ENCODE peak calls at places on chromosomes 12 and 14, in nine cellular contexts. P is endodermal cell, H is tibial artery, V is cardiac fibroblast, Y is AG04449, G is fibroblast of lung, S is IMR-90, Q is kidney epithelial cell, U is heart left ventricle. J is an unnamed sample.
A peak's percentile ranks its signal among the peaks of the same experiment; 100 is the strongest.

GRCh38 chr12:64633186-64633939 is 23.1 kb downstream of the RASSF3 start:
- DNase-seq in S (no peak), Y (no peak), U (no peak), H (no peak), V (no peak), P (no peak), G (no peak), Q (no peak), J (no peak)

GRCh38 chr12:123690191-123690840 is 19.4 kb downstream of the TCTN2 start:
- DNase-seq in S (no peak), G (no peak), Y (no peak), Q (no peak), U (no peak), H (no peak), P (no peak), V (no peak), J (no peak)

GRCh38 chr12:14289596-14289995 is 75.9 kb upstream of the ATF7IP start:
- DNase-seq in H (no peak), S (no peak), V (no peak), P (no peak), G (no peak), U (no peak), Q (no peak), Y (no peak), J (no peak)

GRCh38 chr14:79734151-79734550 is 477.2 kb downstream of the DIO2 start:
- DNase-seq in G (no peak), P (no peak), S (no peak), Y (no peak), Q (no peak), V (no peak), U (no peak), H (no peak), J (no peak)

GRCh38 chr12:121388421-121388981 is 11.4 kb upstream of the RNF34 start:
- DNase-seq in U (no peak), G (peak; percentile 15), S (peak; percentile 94), Q (peak; percentile 35), H (no peak), Y (peak; percentile 42), V (peak; percentile 42), P (no peak), J (peak; percentile 55)

GRCh38 chr14:35254736-35255135 is 37.4 kb upstream of the PSMA6 start:
- DNase-seq in G (no peak), V (no peak), H (no peak), P (no peak), Y (no peak), S (no peak), Q (no peak), U (no peak), J (no peak)

GRCh38 chr14:90109858-90110257 is 48.1 kb downstream of the KCNK13 start:
- DNase-seq in P (peak; percentile 80), S (no peak), G (no peak), U (no peak), H (no peak), Y (no peak), Q (no peak), V (no peak), J (no peak)

GRCh38 chr12:24904871-24905270 is 44.0 kb downstream of the BCAT1 start:
- DNase-seq in U (no peak), S (no peak), V (no peak), Y (no peak), P (no peak), G (no peak), H (no peak), Q (no peak), J (no peak)

GRCh38 chr12:47268501-47269459 is 189.0 kb upstream of the AMIGO2 start:
- DNase-seq in P (no peak), Q (no peak), S (peak; percentile 23), G (no peak), V (no peak), H (no peak), U (no peak), Y (no peak), J (no peak)

GRCh38 chr12:59657266-59657665 is 61.4 kb downstream of the SLC16A7 start:
- DNase-seq in Q (peak; percentile 9), G (peak; percentile 8), H (no peak), U (no peak), Y (no peak), S (peak; percentile 53), P (no peak), V (peak; percentile 34), J (peak; percentile 40)

GRCh38 chr12:130299574-130299973 is 38.1 kb upstream of the PIWIL1 start:
- DNase-seq in H (no peak), Q (no peak), G (no peak), P (peak; percentile 72), Y (no peak), S (no peak), U (no peak), V (no peak), J (no peak)

GRCh38 chr12:2285462-2285861 is 232.7 kb downstream of the CACNA1C start:
- DNase-seq in Q (no peak), P (no peak), Y (no peak), G (no peak), S (no peak), U (no peak), V (no peak), H (peak; percentile 47), J (no peak)

GRCh38 chr12:2284321-2284813 is 231.6 kb downstream of the CACNA1C start:
- DNase-seq in Q (no peak), H (peak; percentile 42), V (peak; percentile 91), P (no peak), U (no peak), G (peak; percentile 85), Y (peak; percentile 71), S (peak; percentile 84), J (peak; percentile 89)

GRCh38 chr12:2284857-2285256 is 232.1 kb downstream of the CACNA1C start:
- DNase-seq in G (peak; percentile 77), H (peak; percentile 89), U (peak; percentile 92), P (peak; percentile 99), Y (no peak), V (peak; percentile 86), Q (no peak), S (peak; percentile 73), J (peak; percentile 86)

GRCh38 chr12:2283480-2283879 is 230.7 kb downstream of the CACNA1C start:
- DNase-seq in S (no peak), U (no peak), H (peak; percentile 28), G (no peak), V (no peak), Y (no peak), P (peak; percentile 42), Q (no peak), J (no peak)

DNA sequence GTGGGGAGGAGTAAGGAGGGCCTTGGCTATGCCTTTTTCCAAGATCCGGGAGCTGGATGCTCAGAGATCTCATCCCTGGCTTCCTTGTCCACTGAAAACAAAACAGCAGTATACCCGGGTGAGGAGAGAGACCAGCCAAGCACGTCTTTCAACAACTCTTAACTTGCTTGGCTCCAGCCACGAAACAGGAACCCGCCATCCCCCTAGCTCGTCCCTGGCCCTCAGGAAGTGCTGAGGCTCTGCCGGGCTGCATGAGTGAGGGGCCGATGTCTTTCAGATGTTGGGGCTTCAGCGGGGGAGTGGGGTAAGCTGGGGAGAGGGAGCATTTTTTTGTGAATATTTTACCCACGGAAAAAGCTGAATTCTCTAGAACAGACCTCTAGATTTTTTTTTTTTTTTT is 231.1 kb downstream of the CACNA1C start:
- DNase-seq in H (peak; percentile 74), V (peak; percentile 90), G (peak; percentile 67), Y (no peak), U (no peak), Q (no peak), S (peak; percentile 53), P (peak; percentile 57), J (peak; percentile 72)
- H3K4me3 ChIP-seq in H (no peak overlapping the region), V (no peak overlapping the region), G (no peak overlapping the region), Y (peak overlapping the region; percentile 35), U (no peak overlapping the region), Q (no peak overlapping the region), S (no peak overlapping the region), P (no peak overlapping the region), J (no peak overlapping the region)

GRCh38 chr14:99524804-99525698 is 43.8 kb downstream of the CCNK start:
- DNase-seq in V (peak; percentile 64), P (peak; percentile 81), U (peak; percentile 40), Q (no peak), Y (no peak), S (peak; percentile 59), G (peak; percentile 66), H (no peak), J (peak; percentile 50)
- TF ChIP-seq CTCF in V (peak; percentile 29), P (peak; percentile 64), U (peak; percentile 24), Q (peak; percentile 53), Y (peak; percentile 62), S (peak; percentile 49), G (peak; percentile 52), H (no peak), J (peak; percentile 51)

DNA sequence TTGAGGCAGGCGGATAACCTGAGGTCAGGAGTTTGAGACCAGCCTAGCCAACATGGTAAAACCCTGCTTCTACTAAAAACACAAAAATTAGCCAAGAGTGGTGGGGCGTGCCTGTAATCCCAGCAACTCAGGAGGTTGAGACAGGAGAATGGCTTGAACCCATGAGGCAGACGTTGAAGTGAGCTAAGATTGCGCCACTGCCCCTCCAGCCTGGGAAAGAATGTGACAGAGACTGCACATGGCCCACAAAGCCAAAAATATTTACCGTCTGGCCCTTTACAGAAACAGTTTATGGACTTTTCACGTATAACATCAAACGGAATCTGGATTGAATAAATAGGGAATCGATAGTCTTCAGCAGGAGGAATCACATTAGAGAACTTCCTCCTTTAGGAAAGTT is 3.5 kb downstream of the RSRC2 start:
- DNase-seq in H (no peak), P (peak; percentile 61), V (peak; percentile 64), U (no peak), Q (no peak), S (peak; percentile 76), Y (no peak), G (peak; percentile 68), J (peak; percentile 26)
- H3K4me3 ChIP-seq in H (no peak overlapping the region), P (peak overlapping the region; percentile 89), V (peak overlapping the region; percentile 15), U (peak overlapping the region; percentile 64), Q (peak overlapping the region; percentile 14), S (peak overlapping the region; percentile 6), Y (peak overlapping the region; percentile 58), G (peak overlapping the region; percentile 80), J (peak overlapping the region; percentile 12)

DNA sequence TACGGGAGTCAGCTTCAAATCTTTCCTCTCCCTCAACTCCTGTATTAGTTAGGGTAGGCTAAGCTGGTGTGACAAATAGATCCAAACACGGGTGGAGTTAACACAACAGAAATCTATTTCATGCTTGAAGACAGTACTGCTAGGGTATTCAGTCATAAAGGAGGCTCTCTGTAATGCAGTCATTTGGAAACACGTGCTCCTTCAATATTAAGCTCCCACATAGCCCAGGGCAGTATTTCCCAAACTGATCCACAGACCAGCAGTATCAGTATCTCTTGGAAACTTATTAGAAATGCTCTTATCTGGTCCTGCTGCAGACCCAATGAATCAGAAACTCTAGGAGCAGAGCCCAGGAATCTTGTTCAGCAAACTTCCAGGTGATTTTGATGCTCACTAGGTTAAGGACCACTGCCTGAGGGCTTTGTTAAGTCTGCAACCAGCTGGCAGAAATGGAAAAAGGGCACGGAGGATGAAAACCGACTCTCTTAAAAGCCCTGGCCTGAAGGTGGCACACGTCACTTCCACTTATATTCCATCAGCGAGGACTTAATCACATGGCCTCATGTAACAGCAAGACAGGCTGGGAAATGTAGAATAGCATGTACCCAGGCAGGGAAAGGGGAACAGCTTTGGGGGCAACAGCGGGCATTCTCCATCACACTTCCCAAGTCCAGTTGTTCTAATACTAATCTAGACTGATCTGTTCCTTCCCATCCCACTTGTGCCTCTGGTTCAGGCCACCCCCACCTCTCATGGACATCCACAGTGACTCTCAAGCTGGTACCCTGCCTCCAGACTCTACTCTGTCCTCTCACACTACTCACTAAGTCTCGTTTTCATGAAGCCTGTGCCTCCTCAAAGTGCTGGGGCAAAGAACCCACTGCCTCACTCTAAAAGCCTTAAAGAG is 38.2 kb upstream of the RIC8B start:
- DNase-seq in G (no peak), H (no peak), S (no peak), Q (no peak), V (no peak), U (no peak), P (peak; percentile 55), Y (no peak), J (no peak)
- TF ChIP-seq CTCF in G (no peak), H (no peak), S (no peak), Q (no peak), V (no peak), U (no peak), P (no peak), Y (no peak), J (no peak)

J was measured in astrocyte of the spinal cord.